ENCODE peak calls at places on chromosomes 3 and 15, in ten cellular contexts. V, M, A, R, B, Z, P, T, N and O are unnamed samples.

GRCh38 chr15:92605225-92605944 is 50.2 kb downstream of the FAM174B start:
- DNase-seq in V (no peak), M (no peak), A (no peak), R (no peak), B (no peak), Z (no peak), P (no peak), T (no peak), N (no peak), O (no peak)

GRCh38 chr15:39925112-39925830 is 5.2 kb upstream of the GPR176 start:
- DNase-seq in V (no peak), M (no peak), A (no peak), R (no peak), B (peak; percentile 70), Z (peak; percentile 51), P (no peak), T (no peak), N (no peak), O (no peak)

GRCh38 chr15:60299452-60300047 is 98.2 kb downstream of the ANXA2 start:
- DNase-seq in V (peak; percentile 39), M (peak; percentile 34), A (no peak), R (no peak), B (peak; percentile 89), Z (peak; percentile 15), P (no peak), T (no peak), N (no peak), O (peak; percentile 82)

GRCh38 chr15:37038716-37039106 is 61.6 kb downstream of the MEIS2 start:
- DNase-seq in V (no peak), M (peak; percentile 62), A (no peak), R (no peak), B (no peak), Z (no peak), P (no peak), T (no peak), N (no peak), O (no peak)

GRCh38 chr3:133040696-133041523 is 2.7 kb downstream of the TMEM108 start:
- DNase-seq in V (peak; percentile 87), M (peak; percentile 92), A (peak; percentile 70), R (peak; percentile 74), B (peak; percentile 55), Z (peak; percentile 73), P (no peak), T (peak; percentile 74), N (no peak), O (peak; percentile 42)

GRCh38 chr3:172903642-172904041 is 153.1 kb downstream of the ECT2 start:
- DNase-seq in V (no peak), M (no peak), A (no peak), R (no peak), B (no peak), Z (no peak), P (no peak), T (no peak), N (no peak), O (peak; percentile 21)

GRCh38 chr3:150786791-150787190 is 23.8 kb upstream of the SIAH2 start:
- DNase-seq in V (peak; percentile 51), M (no peak), A (no peak), R (no peak), B (peak; percentile 85), Z (peak; percentile 28), P (no peak), T (no peak), N (no peak), O (no peak)

GRCh38 chr3:99344216-99344615 is 294.2 kb upstream of the COL8A1 start:
- DNase-seq in V (no peak), M (no peak), A (no peak), R (no peak), B (no peak), Z (no peak), P (no peak), T (no peak), N (no peak), O (no peak)